ENCODE peak calls at places on chromosomes 1 and 21, in eight cellular contexts. J is psoas muscle, E is fibroblast of mammary gland, S is pancreas, I is cardiac muscle cell, W is IMR-90, Z is kidney, U is tibial nerve. B is an unnamed sample.

GRCh38 chr1:210262167-210262896 is 29.7 kb downstream of the SERTAD4 start:
- DNase-seq in J (no peak), E (peak; percentile 89), S (no peak), I (peak; percentile 88), W (peak; percentile 60), Z (no peak), U (peak; percentile 43), B (no peak)

GRCh38 chr1:54460861-54461382 is 54.7 kb upstream of the SSBP3 start:
- DNase-seq in J (no peak), E (no peak), S (no peak), I (no peak), W (no peak), Z (peak; percentile 16), U (no peak), B (no peak)

GRCh38 chr1:7389201-7389785 is 381.8 kb upstream of the VAMP3 start:
- DNase-seq in J (no peak), E (peak; percentile 56), S (peak; percentile 8), I (peak; percentile 11), W (peak; percentile 38), Z (peak; percentile 51), U (no peak), B (peak; percentile 4)

GRCh38 chr1:183472488-183473285 is at the start of gene SMG7:
- DNase-seq in J (peak; percentile 72), E (peak; percentile 7), S (peak; percentile 52), I (peak; percentile 12), W (peak; percentile 12), Z (peak; percentile 90), U (peak; percentile 13), B (no peak)

GRCh38 chr21:31682625-31683024 is 23.1 kb downstream of the SOD1 start:
- DNase-seq in J (no peak), E (no peak), S (no peak), I (peak; percentile 25), W (peak; percentile 52), Z (no peak), U (no peak), B (no peak)

GRCh38 chr1:15833069-15833679 is 14.3 kb upstream of the SPEN start:
- DNase-seq in J (peak; percentile 77), E (peak; percentile 79), S (peak; percentile 37), I (no peak), W (no peak), Z (peak; percentile 87), U (peak; percentile 40), B (peak; percentile 21)

GRCh38 chr1:179310271-179310670 is 16.7 kb downstream of the SOAT1 start:
- DNase-seq in J (no peak), E (peak; percentile 92), S (no peak), I (peak; percentile 79), W (peak; percentile 79), Z (no peak), U (no peak), B (no peak)

GRCh38 chr1:38727629-38728175 is 131.9 kb downstream of the RRAGC start:
- DNase-seq in J (no peak), E (no peak), S (no peak), I (no peak), W (no peak), Z (no peak), U (no peak), B (no peak)

DNA sequence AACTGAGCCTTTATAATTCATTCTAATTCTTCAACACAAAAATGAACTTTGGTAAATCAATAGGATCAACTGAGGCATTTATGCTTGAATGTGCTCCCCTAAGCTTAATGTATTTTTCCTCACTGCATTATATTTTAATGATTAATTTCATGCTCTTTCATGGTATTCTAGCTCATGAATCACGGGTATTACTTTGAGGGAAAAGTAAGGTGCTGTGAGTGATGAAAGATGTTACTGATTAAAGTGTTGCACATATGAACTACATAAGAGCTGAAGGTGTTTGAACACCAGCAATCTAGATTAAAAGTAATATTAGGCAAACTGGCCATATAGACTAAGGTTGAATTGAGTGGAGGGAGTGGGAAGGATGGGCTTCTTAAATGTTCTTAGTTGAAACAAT is 1.9 kb downstream of the DPYD start:
- DNase-seq in J (no peak), E (no peak), S (no peak), I (no peak), W (no peak), Z (no peak), U (no peak), B (no peak)
- H3K4me3 ChIP-seq in J (peak overlapping the region; percentile 89), E (peak overlapping the region; percentile 90), S (no peak overlapping the region), I (no peak overlapping the region), W (peak overlapping the region; percentile 26), Z (peak overlapping the region; percentile 80), U (peak overlapping the region; percentile 98), B (no peak overlapping the region)

DNA sequence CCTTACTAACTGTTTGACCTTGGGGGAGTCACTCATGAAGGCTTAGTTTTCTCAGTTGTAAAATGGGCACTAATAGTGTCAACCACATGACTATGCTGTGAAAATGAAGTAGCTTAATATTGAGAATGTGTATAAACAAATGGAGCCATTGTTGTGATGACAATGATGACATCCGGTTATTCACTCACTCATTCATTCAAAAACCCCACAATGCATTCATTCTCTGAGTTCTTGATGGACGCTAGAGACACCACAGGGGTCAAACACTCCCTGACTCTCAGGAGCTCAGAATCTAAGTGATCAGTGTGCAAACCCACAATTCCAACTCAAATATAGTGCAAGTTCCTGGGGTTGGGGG is 138.9 kb downstream of the FOXD2 start:
- DNase-seq in J (no peak), E (no peak), S (no peak), I (no peak), W (no peak), Z (no peak), U (no peak), B (no peak)
- H3K4me3 ChIP-seq in J (no peak overlapping the region), E (no peak overlapping the region), S (no peak overlapping the region), I (no peak overlapping the region), W (no peak overlapping the region), Z (no peak overlapping the region), U (no peak overlapping the region), B (no peak overlapping the region)

GRCh38 chr1:35226546-35226945 is 33.6 kb upstream of the SFPQ start:
- DNase-seq in J (no peak), E (no peak), S (no peak), I (no peak), W (no peak), Z (no peak), U (no peak), B (no peak)

GRCh38 chr1:35229587-35230360 is 36.8 kb upstream of the SFPQ start:
- DNase-seq in J (no peak), E (no peak), S (no peak), I (no peak), W (no peak), Z (no peak), U (no peak), B (no peak)

GRCh38 chr1:35231287-35231686 is 37.2 kb upstream of the ZMYM4 start:
- DNase-seq in J (no peak), E (no peak), S (no peak), I (no peak), W (no peak), Z (no peak), U (no peak), B (no peak)
- H3K4me3 ChIP-seq in J (no peak overlapping the region), E (no peak overlapping the region), S (no peak overlapping the region), I (no peak overlapping the region), W (no peak overlapping the region), Z (no peak overlapping the region), U (no peak overlapping the region), B (no peak overlapping the region)

DNA sequence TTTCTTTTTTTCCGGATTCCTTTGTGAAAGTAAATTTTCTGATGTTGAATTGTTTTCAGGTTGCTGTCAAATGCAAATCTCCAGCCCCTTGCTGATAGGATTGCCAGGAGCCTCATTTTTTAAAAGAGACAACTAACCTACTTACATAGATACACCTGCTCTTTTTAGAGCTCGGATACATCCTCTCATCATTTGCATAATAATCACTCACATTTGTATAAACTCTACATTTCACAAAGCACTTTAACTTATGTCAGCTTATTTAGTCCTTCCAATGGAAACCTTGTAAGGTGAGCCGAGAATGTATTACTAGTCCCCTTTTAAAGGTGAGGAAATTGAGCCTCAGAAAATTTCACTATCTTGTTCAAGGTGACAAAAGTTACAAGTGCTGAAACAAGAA is 84.8 kb downstream of the KCTD3 start:
- DNase-seq in J (no peak), E (no peak), S (no peak), I (no peak), W (no peak), Z (no peak), U (no peak), B (no peak)
- H3K4me3 ChIP-seq in J (no peak overlapping the region), E (no peak overlapping the region), S (no peak overlapping the region), I (no peak overlapping the region), W (no peak overlapping the region), Z (no peak overlapping the region), U (no peak overlapping the region), B (no peak overlapping the region)

GRCh38 chr1:227793079-227793947 is 22.2 kb upstream of the PRSS38 start:
- DNase-seq in J (no peak), E (no peak), S (no peak), I (no peak), W (no peak), Z (peak; percentile 63), U (no peak), B (no peak)
- H3K4me3 ChIP-seq in J (no peak overlapping the region), E (no peak overlapping the region), S (no peak overlapping the region), I (no peak overlapping the region), W (no peak overlapping the region), Z (no peak overlapping the region), U (no peak overlapping the region), B (no peak overlapping the region)

GRCh38 chr1:19390901-19391595 is 78.9 kb downstream of the SLC66A1 start:
- DNase-seq in J (peak; percentile 75), E (peak; percentile 89), S (peak; percentile 29), I (peak; percentile 79), W (peak; percentile 80), Z (peak; percentile 56), U (peak; percentile 75), B (peak; percentile 68)

GRCh38 chr1:19392221-19392620 is 80.1 kb downstream of the SLC66A1 start:
- DNase-seq in J (no peak), E (no peak), S (no peak), I (no peak), W (no peak), Z (peak; percentile 50), U (no peak), B (no peak)

GRCh38 chr1:19388980-19389379 is 76.9 kb downstream of the SLC66A1 start:
- DNase-seq in J (no peak), E (no peak), S (no peak), I (no peak), W (no peak), Z (peak; percentile 20), U (no peak), B (no peak)

GRCh38 chr1:19391596-19391981 is 79.5 kb downstream of the SLC66A1 start:
- DNase-seq in J (no peak), E (no peak), S (no peak), I (no peak), W (no peak), Z (peak; percentile 70), U (no peak), B (no peak)

DNA sequence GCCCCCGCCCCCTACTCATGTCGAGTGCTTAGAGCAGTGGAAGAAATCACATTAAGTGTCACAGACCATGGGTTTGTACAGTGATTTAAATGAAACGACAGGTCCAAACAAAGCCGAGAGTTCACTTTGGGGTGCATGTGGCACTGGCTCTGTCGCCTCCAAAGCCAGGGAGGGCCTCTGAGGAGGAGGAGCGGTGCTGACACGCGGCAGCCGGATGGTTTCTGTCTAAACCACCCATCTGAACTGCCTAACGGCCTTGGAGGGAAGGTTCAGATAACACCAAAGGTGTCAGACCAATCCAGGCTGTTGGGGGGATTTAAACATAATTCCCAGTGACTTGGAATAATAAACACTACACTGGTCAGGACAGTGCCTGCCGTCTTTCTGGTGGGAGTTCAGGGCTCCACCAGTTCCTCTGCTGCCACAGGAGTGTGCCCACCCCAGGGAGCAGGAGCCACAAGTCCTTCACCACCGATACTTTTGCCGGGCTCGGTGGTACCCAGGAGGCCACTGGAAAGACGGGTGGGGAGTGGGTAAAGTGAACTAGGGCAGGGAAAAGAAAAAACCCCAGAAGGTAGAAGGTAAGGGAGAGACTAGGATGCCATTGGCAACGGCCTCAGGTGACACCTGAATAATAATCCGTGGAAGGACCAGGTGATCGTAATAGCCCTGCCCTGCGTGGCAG is 78.2 kb downstream of the SLC66A1 start:
- DNase-seq in J (no peak), E (no peak), S (no peak), I (no peak), W (no peak), Z (peak; percentile 77), U (no peak), B (no peak)
- H3K4me3 ChIP-seq in J (no peak overlapping the region), E (no peak overlapping the region), S (no peak overlapping the region), I (no peak overlapping the region), W (no peak overlapping the region), Z (peak overlapping the region; percentile 6), U (no peak overlapping the region), B (peak overlapping the region; percentile 38)